ENCODE peak calls at places on chromosomes 13 and 19, in four cellular contexts. C is transverse colon, Y is HepG2, T is H1. V is an unnamed sample.

GRCh38 chr19:3692141-3693029 is 7.9 kb downstream of the PIP5K1C start:
- DNase-seq in Y (no peak), C (no peak), T (no peak), V (no peak)

GRCh38 chr19:55493052-55493649 is 4.9 kb downstream of the SSC5D start:
- DNase-seq in T (no peak), C (no peak), Y (no peak), V (no peak)

GRCh38 chr13:64688893-64689677 is 2541.1 kb downstream of the PCDH9 start:
- DNase-seq in Y (no peak), T (no peak), C (no peak), V (no peak)

GRCh38 chr19:2168619-2169424 is 5.1 kb downstream of the DOT1L start:
- DNase-seq in T (no peak), Y (peak; percentile 99), C (peak; percentile 94), V (peak; percentile 99)

GRCh38 chr19:14507704-14508246 is 10.4 kb downstream of the DNAJB1 start:
- DNase-seq in T (no peak), C (no peak), Y (peak; percentile 71), V (peak; percentile 63)

GRCh38 chr19:38985262-38985661 is 9.7 kb upstream of the FBXO17 start:
- DNase-seq in Y (no peak), C (no peak), T (no peak), V (no peak)

GRCh38 chr19:7738023-7738422 is 6.1 kb upstream of the CLEC4G start:
- DNase-seq in T (no peak), C (no peak), Y (no peak), V (no peak)

GRCh38 chr19:42401365-42402303 is 11.5 kb upstream of the CNFN start:
- DNase-seq in Y (peak; percentile 49), C (peak; percentile 83), T (peak; percentile 78), V (peak; percentile 85)

GRCh38 chr19:36573948-36574726 is 1.0 kb upstream of the ZNF529 start:
- DNase-seq in T (no peak), C (peak; percentile 7), Y (peak; percentile 13), V (peak; percentile 49)

GRCh38 chr19:53903055-53903680 is 5.9 kb upstream of the CACNG7 start:
- DNase-seq in C (no peak), T (no peak), Y (peak; percentile 52), V (peak; percentile 46)

GRCh38 chr19:29371766-29372415 is 153.9 kb upstream of the VSTM2B start:
- DNase-seq in T (no peak), Y (no peak), C (no peak), V (no peak)

GRCh38 chr19:44684892-44685847 is 13.8 kb upstream of the CEACAM16 start:
- DNase-seq in Y (peak; percentile 37), T (no peak), C (peak; percentile 41), V (peak; percentile 97)

GRCh38 chr13:67509039-67509438 is 278.9 kb upstream of the PCDH9 start:
- DNase-seq in Y (no peak), C (no peak), T (no peak), V (no peak)

GRCh38 chr19:3710265-3710812 is 2.2 kb downstream of the TJP3 start:
- DNase-seq in C (peak; percentile 97), Y (peak; percentile 90), T (no peak), V (no peak)

GRCh38 chr13:111511805-111512504 is 191.5 kb downstream of the TEX29 start:
- DNase-seq in Y (no peak), T (no peak), C (no peak), V (no peak)

GRCh38 chr13:73983109-73983508 is 151.1 kb downstream of the KLF12 start:
- DNase-seq in C (no peak), Y (no peak), T (no peak), V (no peak)

GRCh38 chr13:59666504-59666903 is 497.2 kb downstream of the DIAPH3 start:
- DNase-seq in Y (no peak), T (no peak), C (no peak), V (peak; percentile 93)

GRCh38 chr19:33348301-33349010 is 25.1 kb upstream of the CEBPG start:
- DNase-seq in T (no peak), Y (peak; percentile 46), C (no peak), V (no peak)

GRCh38 chr19:12705169-12705568 is 8.7 kb upstream of the FBXW9 start:
- DNase-seq in Y (no peak), T (no peak), C (no peak), V (no peak)

GRCh38 chr19:57689750-57690149 is 8.0 kb downstream of the ZNF551 start:
- DNase-seq in Y (no peak), T (no peak), C (no peak), V (no peak)

GRCh38 chr13:31361673-31362072 is 161.9 kb downstream of the B3GLCT start:
- DNase-seq in C (no peak), Y (no peak), T (no peak), V (peak; percentile 61)

GRCh38 chr13:96388598-96388997 is 298.7 kb downstream of the HS6ST3 start:
- DNase-seq in Y (no peak), C (no peak), T (no peak), V (no peak)

GRCh38 chr13:112441226-112441625 is 65.1 kb downstream of the SPACA7 start:
- DNase-seq in C (no peak), T (no peak), Y (no peak), V (no peak)

DNA sequence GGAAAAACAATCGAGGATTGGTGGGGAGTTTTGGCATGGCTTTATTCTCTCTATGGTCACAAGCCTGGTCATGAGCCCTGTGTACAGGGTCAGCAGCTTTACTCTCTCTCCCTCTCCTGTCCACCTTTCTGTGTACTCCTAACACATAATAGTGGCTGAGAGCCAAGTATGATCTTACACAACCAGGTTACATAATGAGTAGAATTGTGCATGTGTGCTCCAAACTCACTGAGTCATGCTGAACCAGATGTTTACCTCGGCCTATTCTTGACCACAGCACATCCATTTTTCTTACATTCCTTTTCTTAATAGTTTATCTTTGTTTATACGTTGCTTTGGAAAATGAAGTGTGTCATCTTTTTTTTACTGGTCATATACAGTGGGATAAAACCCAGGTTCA is 53.1 kb downstream of the ZNF254 start:
- DNase-seq in T (no peak), Y (peak; percentile 92), C (no peak), V (peak; percentile 24)
- TF ChIP-seq POLR2AphosphoS5 in T (no peak), Y (no peak), C (no peak), V (no peak)

DNA sequence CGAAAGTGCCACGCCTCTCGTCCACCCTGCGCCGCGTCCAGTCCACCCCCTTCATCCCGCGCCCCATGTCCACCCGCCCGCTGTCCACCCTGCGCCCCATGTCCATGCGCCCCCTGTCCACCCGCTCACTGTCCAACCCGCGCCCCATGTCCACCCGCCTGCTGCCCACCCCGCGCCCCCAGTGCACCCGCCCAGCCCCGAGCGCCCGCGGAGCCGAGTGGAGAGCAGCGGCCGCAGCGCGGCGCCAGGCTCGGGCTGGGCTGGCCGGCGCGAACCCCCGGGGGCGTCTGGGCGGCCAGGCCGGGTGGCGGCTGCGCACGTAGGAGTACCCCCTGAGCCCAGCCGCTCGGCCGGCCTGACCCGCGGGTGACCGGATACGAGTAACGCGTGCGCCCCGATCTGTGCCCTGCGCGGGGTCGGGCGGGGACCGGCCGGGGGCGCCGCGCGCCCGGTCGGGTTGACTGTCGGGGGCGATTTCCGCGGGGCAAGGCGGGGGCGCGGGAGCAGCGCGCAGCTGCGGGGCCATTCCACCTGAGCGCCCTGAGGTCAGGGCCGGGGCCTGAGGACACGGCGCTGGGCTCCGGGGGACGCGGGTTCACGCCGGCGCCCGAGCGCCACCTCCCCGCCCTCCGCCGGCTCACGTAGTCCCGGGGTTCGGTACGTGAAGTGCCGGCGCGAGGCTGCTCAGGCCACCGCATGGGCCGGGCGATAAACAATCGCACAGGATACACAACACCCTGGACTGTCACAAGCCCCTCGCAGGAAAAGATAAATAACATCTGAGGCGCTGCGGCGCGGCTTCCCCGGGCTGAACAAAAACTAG is 37.5 kb upstream of the FLT1 start:
- DNase-seq in Y (no peak), C (no peak), T (no peak), V (peak; percentile 69)
- TF ChIP-seq POLR2AphosphoS5 in Y (no peak), C (no peak), T (no peak), V (peak; percentile 10)

GRCh38 chr19:48363810-48364563 is at the start of the genes SYNGR4 and TMEM143:
- DNase-seq in Y (peak; percentile 99), C (peak; percentile 98), T (peak; percentile 100), V (peak; percentile 100)
- TF ChIP-seq POLR2AphosphoS5 in Y (peak; percentile 80), C (peak; percentile 68), T (no peak), V (no peak)

GRCh38 chr13:51223284-51224270 is 1.4 kb downstream of the FAM124A start:
- DNase-seq in C (no peak), Y (no peak), T (no peak), V (peak; percentile 18)

GRCh38 chr13:51220706-51221105 is 1.5 kb upstream of the FAM124A start:
- DNase-seq in T (no peak), Y (no peak), C (no peak), V (no peak)

GRCh38 chr13:51221108-51221507 is 1.1 kb upstream of the FAM124A start:
- DNase-seq in Y (no peak), T (no peak), C (no peak), V (no peak)

GRCh38 chr13:51222510-51223283 is 499 bp downstream of the FAM124A start:
- DNase-seq in Y (no peak), C (no peak), T (no peak), V (peak; percentile 36)

DNA sequence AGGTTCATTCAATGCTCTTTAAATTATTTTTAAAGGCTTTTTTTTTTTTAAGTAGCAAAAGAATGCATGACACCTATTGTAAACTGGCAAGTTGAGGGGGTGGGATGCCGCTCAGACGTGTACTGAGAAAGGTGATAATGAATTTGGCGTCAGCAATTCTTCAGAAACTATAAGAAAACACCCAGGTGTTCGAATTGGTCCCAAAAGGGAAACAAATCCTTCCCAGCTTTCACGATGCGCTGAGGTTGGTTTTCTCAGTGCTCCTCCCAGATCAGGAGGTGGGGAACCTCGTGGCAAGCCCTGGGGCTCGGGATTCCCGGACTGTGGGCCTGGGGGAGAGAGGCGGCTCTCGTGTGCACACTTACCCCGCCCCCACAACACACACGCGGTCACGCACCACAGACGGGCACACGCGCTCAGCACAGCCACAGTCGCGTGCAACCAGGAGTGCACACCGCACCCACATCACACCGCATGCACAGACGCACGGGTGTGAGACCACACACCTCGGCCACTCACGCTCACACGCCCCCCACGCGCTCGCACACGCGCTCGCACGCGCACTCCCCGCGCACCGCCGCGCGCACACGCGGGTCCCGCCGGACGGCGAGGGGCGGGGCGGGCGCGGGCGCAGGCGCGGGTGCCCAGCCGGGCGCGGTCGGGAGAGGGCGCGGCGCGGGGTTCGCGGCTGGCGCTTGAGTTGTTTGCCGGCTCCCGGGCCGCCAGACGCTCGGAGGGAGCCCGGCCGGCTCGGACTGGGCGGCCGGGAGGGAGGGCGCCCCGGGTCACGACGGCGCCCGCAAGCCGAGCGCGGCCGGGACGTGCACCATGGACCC is at the start of gene FAM124A:
- DNase-seq in Y (no peak), C (peak; percentile 53), T (no peak), V (peak; percentile 26)
- TF ChIP-seq POLR2AphosphoS5 in Y (no peak), C (no peak), T (no peak), V (peak; percentile 44)

GRCh38 chr13:110425444-110425780 is 118.3 kb downstream of the COL4A2 start:
- DNase-seq in T (no peak), C (no peak), Y (no peak), V (peak; percentile 93)

GRCh38 chr13:110431425-110431824 is 124.3 kb downstream of the COL4A2 start:
- DNase-seq in C (no peak), Y (no peak), T (no peak), V (no peak)

GRCh38 chr13:110426745-110427144 is 119.7 kb downstream of the COL4A2 start:
- DNase-seq in Y (no peak), T (no peak), C (no peak), V (no peak)

GRCh38 chr13:110430391-110431338 is 123.6 kb downstream of the COL4A2 start:
- DNase-seq in Y (no peak), C (no peak), T (no peak), V (no peak)

DNA sequence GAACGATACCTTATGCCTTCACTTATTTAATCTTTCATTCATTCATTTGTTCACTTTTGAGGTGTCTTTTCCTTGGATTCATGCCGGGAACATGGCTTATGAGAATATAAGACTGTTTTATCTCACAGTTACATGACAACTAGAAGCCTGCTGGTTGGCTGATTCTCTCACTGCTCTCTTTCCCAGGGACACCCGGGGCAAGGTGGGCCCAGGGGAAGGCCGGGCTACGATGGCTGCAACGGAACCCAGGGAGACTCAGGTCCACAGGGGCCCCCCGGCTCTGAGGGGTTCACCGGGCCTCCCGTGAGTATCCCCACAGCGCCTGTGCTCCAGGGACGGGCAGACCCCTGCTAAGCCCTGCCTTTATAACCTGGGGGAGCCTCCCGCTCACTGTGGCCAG is 121.2 kb downstream of the COL4A2 start:
- DNase-seq in Y (no peak), T (no peak), C (no peak), V (no peak)
- TF ChIP-seq POLR2AphosphoS5 in Y (no peak), T (no peak), C (no peak), V (no peak)